ENCODE peak calls at places on chromosomes 2 and 18, in four cellular contexts. B is HCT116, W is HepG2, D is Panc1. J is an unnamed sample.

GRCh38 chr2:168494190-168494711 is 38.2 kb downstream of the CERS6 start:
- DNase-seq in B (peak), W (peak), D (no peak), J (peak)

GRCh38 chr2:179936654-179937053 is 70.4 kb downstream of the CWC22 start:
- DNase-seq in B (peak), W (peak), D (no peak), J (peak)

GRCh38 chr2:219245899-219246230 is 586 bp downstream of the STK16 start:
- DNase-seq in B (no peak), W (no peak), D (no peak), J (peak)

GRCh38 chr2:1824202-1824905 is 80.0 kb upstream of the PXDN start:
- DNase-seq in B (no peak), W (no peak), D (no peak), J (no peak)

GRCh38 chr2:168060956-168061750 is 186.2 kb downstream of the STK39 start:
- DNase-seq in B (no peak), W (no peak), D (no peak), J (no peak)

GRCh38 chr2:229297284-229297683 is 26.2 kb upstream of the PID1 start:
- DNase-seq in B (no peak), W (no peak), D (no peak), J (no peak)

GRCh38 chr18:60067426-60068210 is 167.8 kb downstream of the PMAIP1 start:
- DNase-seq in B (no peak), W (no peak), D (no peak), J (no peak)

GRCh38 chr2:20005891-20006470 is 6.5 kb downstream of the MATN3 start:
- DNase-seq in B (no peak), W (no peak), D (no peak), J (no peak)

GRCh38 chr2:189267925-189268579 is 88.5 kb upstream of the COL5A2 start:
- DNase-seq in B (no peak), W (no peak), D (no peak), J (no peak)

GRCh38 chr2:42360493-42360889 is 526 bp downstream of the COX7A2L start:
- DNase-seq in B (no peak), W (no peak), D (no peak), J (no peak)

GRCh38 chr2:214310319-214310718 is 100.5 kb upstream of the VWC2L start:
- DNase-seq in B (no peak), W (peak), D (no peak), J (no peak)

GRCh38 chr2:131154071-131154531 is 49.0 kb downstream of the PLEKHB2 start:
- DNase-seq in B (peak), W (peak), D (peak), J (peak)

GRCh38 chr2:77428946-77429345 is 93.2 kb downstream of the LRRTM4 start:
- DNase-seq in B (no peak), W (no peak), D (no peak), J (no peak)

GRCh38 chr2:121748202-121748601 is 7.2 kb upstream of the TSN start:
- DNase-seq in B (peak), W (peak), D (no peak), J (peak)

GRCh38 chr2:97750017-97750416 is 36.6 kb downstream of the ZAP70 start:
- DNase-seq in B (no peak), W (no peak), D (no peak), J (no peak)

GRCh38 chr18:56124186-56124585 is 514.2 kb downstream of the TXNL1 start:
- DNase-seq in B (no peak), W (no peak), D (no peak), J (no peak)

GRCh38 chr18:37460616-37461015 is 105.0 kb downstream of the CELF4 start:
- DNase-seq in B (no peak), W (no peak), D (no peak), J (no peak)

GRCh38 chr2:142483653-142484052 is 352.8 kb upstream of the LRP1B start:
- DNase-seq in B (no peak), W (no peak), D (no peak), J (no peak)

GRCh38 chr2:223925106-223925505 is 20.0 kb downstream of the WDFY1 start:
- DNase-seq in B (no peak), W (no peak), D (no peak), J (no peak)

GRCh38 chr2:164495491-164496223 is 125.6 kb downstream of the GRB14 start:
- DNase-seq in B (peak), W (peak), D (peak), J (no peak)

GRCh38 chr2:204019572-204020501 is 83.3 kb downstream of the ICOS start:
- DNase-seq in B (no peak), W (no peak), D (no peak), J (no peak)

GRCh38 chr2:55438391-55439100 is 18.9 kb upstream of the CCDC88A start:
- DNase-seq in B (no peak), W (peak), D (no peak), J (no peak)

GRCh38 chr2:18856766-18857165 is 267.4 kb upstream of the NT5C1B start:
- DNase-seq in B (no peak), W (no peak), D (no peak), J (no peak)

GRCh38 chr18:2641638-2642037 is 13.9 kb upstream of the SMCHD1 start:
- DNase-seq in B (no peak), W (no peak), D (no peak), J (no peak)
- TF ChIP-seq TCF7L2 in B (no peak), W (no peak), D (no peak), J (no peak)

GRCh38 chr2:135164431-135164830 is 112.3 kb downstream of the RAB3GAP1 start:
- DNase-seq in B (no peak), W (no peak), D (no peak), J (no peak)
- TF ChIP-seq TCF7L2 in B (no peak), W (no peak), D (no peak), J (no peak)

GRCh38 chr18:10234281-10234680 is 220.2 kb upstream of the APCDD1 start:
- DNase-seq in B (no peak), W (no peak), D (no peak), J (no peak)

GRCh38 chr18:10230072-10230471 is 224.4 kb upstream of the APCDD1 start:
- DNase-seq in B (peak), W (peak), D (no peak), J (no peak)

GRCh38 chr18:10233082-10233875 is 221.2 kb upstream of the APCDD1 start:
- DNase-seq in B (no peak), W (no peak), D (no peak), J (no peak)

GRCh38 chr18:10231220-10231619 is 223.2 kb upstream of the APCDD1 start:
- DNase-seq in B (no peak), W (no peak), D (no peak), J (no peak)

DNA sequence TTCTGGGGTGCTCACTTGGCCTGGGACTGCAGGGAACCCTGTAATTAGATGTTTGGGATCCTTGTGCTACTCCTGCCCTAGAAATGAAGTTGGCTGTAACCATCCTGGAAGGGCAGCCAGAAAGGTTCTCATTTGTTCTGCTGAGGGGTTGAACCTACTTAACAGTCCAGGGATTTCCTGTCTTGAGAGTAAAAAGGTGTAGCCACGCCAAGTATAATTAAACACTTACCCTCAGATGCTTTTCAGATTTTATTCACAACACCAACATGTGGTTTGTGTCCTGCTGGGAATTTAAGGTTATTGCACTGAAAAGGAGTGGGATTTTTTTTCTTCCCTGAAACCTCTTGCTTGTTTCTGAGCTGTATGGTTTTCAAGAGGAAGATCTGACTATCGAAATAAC is 222.4 kb upstream of the APCDD1 start:
- DNase-seq in B (no peak), W (no peak), D (no peak), J (no peak)
- TF ChIP-seq TCF7L2 in B (no peak), W (no peak), D (no peak), J (no peak)

DNA sequence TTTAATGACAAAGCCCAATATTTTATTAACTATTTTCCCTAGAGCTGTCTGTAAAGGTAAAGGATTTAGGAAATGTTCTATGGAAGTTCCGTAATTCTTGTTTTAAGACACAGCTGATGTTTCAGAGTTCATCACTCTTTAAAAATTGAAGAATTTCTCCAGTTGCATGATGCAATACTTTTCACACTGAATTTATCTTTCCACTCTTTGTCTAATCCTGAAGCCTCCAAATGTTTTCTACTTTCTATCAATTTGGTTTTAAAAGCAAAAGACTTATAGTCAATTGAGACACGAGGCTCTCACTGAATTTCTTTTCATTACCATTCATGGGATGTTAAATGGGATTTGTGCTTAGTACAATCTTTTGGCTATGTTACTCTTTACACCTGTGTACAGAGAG is 223.2 kb downstream of the TDRD15 start:
- DNase-seq in B (no peak), W (no peak), D (no peak), J (no peak)
- TF ChIP-seq TCF7L2 in B (no peak), W (no peak), D (no peak), J (no peak)

GRCh38 chr2:240576036-240576435 is 7.8 kb downstream of the RNPEPL1 start:
- DNase-seq in B (no peak), W (no peak), D (no peak), J (no peak)

GRCh38 chr2:240573516-240574385 is 5.5 kb downstream of the RNPEPL1 start:
- DNase-seq in B (no peak), W (no peak), D (no peak), J (no peak)

GRCh38 chr2:240576436-240577205 is 8.3 kb downstream of the RNPEPL1 start:
- DNase-seq in B (no peak), W (no peak), D (no peak), J (no peak)

GRCh38 chr2:240574386-240575100 is 6.3 kb downstream of the RNPEPL1 start:
- DNase-seq in B (no peak), W (no peak), D (no peak), J (no peak)

GRCh38 chr2:240575101-240575965 is 7.0 kb downstream of the RNPEPL1 start:
- DNase-seq in B (no peak), W (no peak), D (no peak), J (no peak)
- TF ChIP-seq TCF7L2 in B (no peak), W (no peak), D (no peak), J (no peak)

GRCh38 chr2:108988796-108989713 is at the start of gene EDAR:
- DNase-seq in B (peak), W (peak), D (no peak), J (peak)
- TF ChIP-seq TCF7L2 in B (no peak), W (no peak), D (no peak), J (no peak)

DNA sequence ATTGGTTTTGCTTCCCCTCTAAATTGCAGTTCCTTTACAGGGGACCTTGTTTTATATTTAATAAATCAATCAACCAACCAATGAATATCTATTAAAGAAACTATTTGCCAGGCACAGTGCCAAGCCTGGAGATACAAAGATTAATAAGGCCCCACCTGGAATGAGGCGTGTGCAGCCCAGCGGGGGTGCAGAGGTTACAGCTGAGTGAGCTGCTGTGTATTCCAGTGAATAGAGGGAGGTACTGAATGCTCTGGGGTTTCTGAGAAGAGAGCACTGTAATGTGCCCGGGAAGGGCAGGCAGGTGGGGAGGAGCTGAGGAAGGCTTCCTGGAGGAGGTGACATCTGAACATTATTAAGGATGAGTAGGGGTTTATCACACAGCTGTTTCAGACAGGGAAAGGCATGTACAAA is 51.9 kb downstream of the LIPG start:
- DNase-seq in B (no peak), W (no peak), D (no peak), J (no peak)
- TF ChIP-seq TCF7L2 in B (no peak), W (no peak), D (no peak), J (no peak)